ENCODE peak calls at places on chromosomes 12 and 14, in seven cellular contexts. One of them, this sample, is unnamed. For H3K4me1, the result is how much of the 10 kb centered on the place peaks cover.

GRCh38 chr14:39781466-39781865 is 349.2 kb upstream of the FBXO33 start:
- DNase-seq in ovary: no peak
- DNase-seq in uterus: no peak
- DNase-seq in A549: no peak
- DNase-seq in MM.1S: no peak
- DNase-seq in neural progenitor cell: no peak
- DNase-seq in OCI-LY7: no peak
- DNase-seq in this sample: no peak

GRCh38 chr12:10641735-10642500 is 28.5 kb upstream of the MAGOHB start:
- DNase-seq in ovary: no peak
- DNase-seq in uterus: no peak
- DNase-seq in A549: no peak
- DNase-seq in MM.1S: no peak
- DNase-seq in neural progenitor cell: no peak
- DNase-seq in OCI-LY7: no peak
- DNase-seq in this sample: no peak

GRCh38 chr14:95895720-95896119 is 19.1 kb downstream of the TUNAR start:
- DNase-seq in ovary: no peak
- DNase-seq in uterus: no peak
- DNase-seq in A549: peak
- DNase-seq in MM.1S: peak
- DNase-seq in neural progenitor cell: peak
- DNase-seq in OCI-LY7: peak
- DNase-seq in this sample: no peak

GRCh38 chr12:29350080-29350479 is 30.9 kb downstream of the ERGIC2 start:
- DNase-seq in ovary: no peak
- DNase-seq in uterus: no peak
- DNase-seq in A549: peak
- DNase-seq in MM.1S: no peak
- DNase-seq in neural progenitor cell: no peak
- DNase-seq in OCI-LY7: no peak
- DNase-seq in this sample: no peak

GRCh38 chr14:34199585-34199984 is 248.7 kb upstream of the EGLN3 start:
- DNase-seq in ovary: no peak
- DNase-seq in uterus: no peak
- DNase-seq in A549: no peak
- DNase-seq in MM.1S: no peak
- DNase-seq in neural progenitor cell: no peak
- DNase-seq in OCI-LY7: no peak
- DNase-seq in this sample: peak

GRCh38 chr12:115251727-115252126 is 567.8 kb upstream of the TBX3 start:
- DNase-seq in ovary: no peak
- DNase-seq in uterus: no peak
- DNase-seq in A549: no peak
- DNase-seq in MM.1S: no peak
- DNase-seq in neural progenitor cell: no peak
- DNase-seq in OCI-LY7: no peak
- DNase-seq in this sample: no peak

GRCh38 chr14:79598339-79598738 is 613.0 kb downstream of the DIO2 start:
- DNase-seq in ovary: no peak
- DNase-seq in uterus: no peak
- DNase-seq in A549: no peak
- DNase-seq in MM.1S: no peak
- DNase-seq in neural progenitor cell: no peak
- DNase-seq in OCI-LY7: no peak
- DNase-seq in this sample: no peak

GRCh38 chr14:63180017-63180416 is 24.2 kb upstream of the RHOJ start:
- DNase-seq in ovary: no peak
- DNase-seq in uterus: no peak
- DNase-seq in A549: no peak
- DNase-seq in MM.1S: no peak
- DNase-seq in neural progenitor cell: no peak
- DNase-seq in OCI-LY7: no peak
- DNase-seq in this sample: no peak

GRCh38 chr14:101590062-101590461 is 28.8 kb downstream of the DIO3 start:
- DNase-seq in ovary: no peak
- DNase-seq in uterus: no peak
- DNase-seq in A549: no peak
- DNase-seq in MM.1S: no peak
- DNase-seq in neural progenitor cell: no peak
- DNase-seq in OCI-LY7: no peak
- DNase-seq in this sample: no peak

GRCh38 chr12:79895804-79896203 is 39.1 kb downstream of the PPP1R12A start:
- DNase-seq in ovary: no peak
- DNase-seq in uterus: no peak
- DNase-seq in A549: no peak
- DNase-seq in MM.1S: no peak
- DNase-seq in neural progenitor cell: no peak
- DNase-seq in OCI-LY7: no peak
- DNase-seq in this sample: no peak

GRCh38 chr12:68106160-68106559 is 53.4 kb downstream of the IFNG start:
- DNase-seq in ovary: no peak
- DNase-seq in uterus: no peak
- DNase-seq in A549: no peak
- DNase-seq in MM.1S: no peak
- DNase-seq in neural progenitor cell: no peak
- DNase-seq in OCI-LY7: no peak
- DNase-seq in this sample: peak

GRCh38 chr12:123571343-123571813 is 13.0 kb upstream of the TMED2 start:
- DNase-seq in ovary: peak
- DNase-seq in uterus: peak
- DNase-seq in A549: peak
- DNase-seq in MM.1S: no peak
- DNase-seq in neural progenitor cell: peak
- DNase-seq in OCI-LY7: no peak
- DNase-seq in this sample: peak

GRCh38 chr12:93185369-93185741 is 192.4 kb upstream of the NUDT4 start:
- DNase-seq in ovary: no peak
- DNase-seq in uterus: no peak
- DNase-seq in A549: no peak
- DNase-seq in MM.1S: no peak
- DNase-seq in neural progenitor cell: no peak
- DNase-seq in OCI-LY7: no peak
- DNase-seq in this sample: no peak
- H3K27ac ChIP-seq in ovary: no peak
- H3K27ac ChIP-seq in uterus: no peak
- H3K27ac ChIP-seq in A549: no peak
- H3K27ac ChIP-seq in MM.1S: no peak
- H3K27ac ChIP-seq in neural progenitor cell: no peak
- H3K27ac ChIP-seq in OCI-LY7: no peak
- H3K27ac ChIP-seq in this sample: no peak

DNA sequence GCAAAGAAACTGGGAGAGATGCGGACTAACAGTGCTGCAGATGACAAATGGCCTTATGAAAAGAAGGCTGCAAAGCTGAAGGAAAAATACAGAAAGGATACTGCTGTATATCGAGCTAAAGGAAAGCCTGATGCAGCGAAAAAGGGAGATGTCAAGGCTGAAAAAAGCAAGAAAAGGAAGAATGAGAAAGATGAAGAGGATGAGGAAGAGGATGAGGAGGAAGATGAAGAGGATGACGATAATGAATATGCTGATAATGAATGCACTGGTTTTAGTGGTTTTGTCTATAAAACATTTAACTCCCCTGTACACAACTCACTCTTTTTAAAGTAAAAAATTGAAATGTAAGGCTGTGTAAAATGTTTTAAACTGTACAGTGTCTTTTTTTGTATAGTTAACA is 13.2 kb upstream of the ARID4A start:
- DNase-seq in ovary: no peak
- DNase-seq in uterus: no peak
- DNase-seq in A549: no peak
- DNase-seq in MM.1S: no peak
- DNase-seq in neural progenitor cell: no peak
- DNase-seq in OCI-LY7: no peak
- DNase-seq in this sample: no peak
- H3K4me1 ChIP-seq in ovary: under half
- H3K4me1 ChIP-seq in uterus: under half
- H3K4me1 ChIP-seq in A549: under half
- H3K4me1 ChIP-seq in MM.1S: under half
- H3K4me1 ChIP-seq in neural progenitor cell: under half
- H3K4me1 ChIP-seq in OCI-LY7: under half
- H3K4me1 ChIP-seq in this sample: under half

GRCh38 chr14:102900631-102901571 is 21.6 kb upstream of the AMN start:
- DNase-seq in ovary: no peak
- DNase-seq in uterus: no peak
- DNase-seq in A549: no peak
- DNase-seq in MM.1S: peak
- DNase-seq in neural progenitor cell: no peak
- DNase-seq in OCI-LY7: peak
- DNase-seq in this sample: no peak

GRCh38 chr14:102899516-102899900 is 23.0 kb upstream of the AMN start:
- DNase-seq in ovary: no peak
- DNase-seq in uterus: no peak
- DNase-seq in A549: no peak
- DNase-seq in MM.1S: no peak
- DNase-seq in neural progenitor cell: no peak
- DNase-seq in OCI-LY7: no peak
- DNase-seq in this sample: no peak

GRCh38 chr14:102898776-102899515 is 23.5 kb upstream of the AMN start:
- DNase-seq in ovary: no peak
- DNase-seq in uterus: no peak
- DNase-seq in A549: no peak
- DNase-seq in MM.1S: no peak
- DNase-seq in neural progenitor cell: no peak
- DNase-seq in OCI-LY7: no peak
- DNase-seq in this sample: no peak

GRCh38 chr14:102898298-102898697 is 24.2 kb upstream of the AMN start:
- DNase-seq in ovary: no peak
- DNase-seq in uterus: no peak
- DNase-seq in A549: no peak
- DNase-seq in MM.1S: no peak
- DNase-seq in neural progenitor cell: no peak
- DNase-seq in OCI-LY7: no peak
- DNase-seq in this sample: no peak

DNA sequence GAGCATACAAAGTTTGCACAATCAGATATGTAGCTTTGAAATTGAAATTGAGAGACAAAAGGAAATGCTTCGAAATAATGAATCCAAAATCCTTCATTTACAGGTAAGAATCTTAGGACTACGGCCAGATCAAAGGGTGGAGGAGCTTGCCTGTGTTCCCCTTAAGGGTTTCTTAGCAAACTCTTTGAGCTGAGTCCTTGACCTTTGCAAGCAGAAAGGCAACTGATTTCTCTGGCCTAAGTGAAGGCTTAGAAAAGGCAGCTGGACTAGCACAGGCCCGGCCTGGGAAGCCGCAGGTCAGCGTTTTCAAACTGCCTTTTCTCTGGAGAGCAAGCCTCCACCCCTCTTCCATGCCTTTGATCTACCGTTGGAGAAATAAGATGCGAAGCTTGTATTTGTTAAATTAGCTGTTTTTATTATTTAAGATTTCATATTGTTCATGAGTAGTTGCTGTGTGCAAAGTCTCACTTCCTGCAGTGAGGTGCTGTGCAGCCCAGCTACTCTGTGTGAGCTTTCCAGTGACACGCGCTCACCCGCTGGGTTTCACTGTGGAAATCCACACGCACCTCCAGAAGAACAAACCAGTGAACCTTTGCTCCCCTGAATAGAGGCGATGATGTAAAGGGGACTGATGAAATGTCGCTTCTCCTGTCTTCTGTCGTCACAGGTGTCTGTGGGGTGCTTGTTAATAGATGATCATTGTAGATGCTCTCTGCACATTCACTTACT is 25.0 kb upstream of the AMN start:
- DNase-seq in ovary: no peak
- DNase-seq in uterus: no peak
- DNase-seq in A549: no peak
- DNase-seq in MM.1S: no peak
- DNase-seq in neural progenitor cell: no peak
- DNase-seq in OCI-LY7: no peak
- DNase-seq in this sample: no peak
- H3K27ac ChIP-seq in ovary: no peak
- H3K27ac ChIP-seq in uterus: no peak
- H3K27ac ChIP-seq in A549: no peak
- H3K27ac ChIP-seq in MM.1S: no peak
- H3K27ac ChIP-seq in neural progenitor cell: no peak
- H3K27ac ChIP-seq in OCI-LY7: no peak
- H3K27ac ChIP-seq in this sample: no peak

GRCh38 chr12:113241191-113242017 is 20.1 kb downstream of the TPCN1 start:
- DNase-seq in ovary: no peak
- DNase-seq in uterus: peak
- DNase-seq in A549: peak
- DNase-seq in MM.1S: peak
- DNase-seq in neural progenitor cell: no peak
- DNase-seq in OCI-LY7: no peak
- DNase-seq in this sample: peak
- H3K4me1 ChIP-seq in ovary: under half
- H3K4me1 ChIP-seq in uterus: under half
- H3K4me1 ChIP-seq in A549: under half
- H3K4me1 ChIP-seq in MM.1S: under half
- H3K4me1 ChIP-seq in neural progenitor cell: under half
- H3K4me1 ChIP-seq in OCI-LY7: under half
- H3K4me1 ChIP-seq in this sample: half or more

GRCh38 chr12:53233671-53234091 is 1.7 kb upstream of the RARG start:
- DNase-seq in ovary: no peak
- DNase-seq in uterus: no peak
- DNase-seq in A549: no peak
- DNase-seq in MM.1S: no peak
- DNase-seq in neural progenitor cell: no peak
- DNase-seq in OCI-LY7: no peak
- DNase-seq in this sample: no peak

GRCh38 chr12:53235164-53235563 is 3.2 kb upstream of the RARG start:
- DNase-seq in ovary: no peak
- DNase-seq in uterus: no peak
- DNase-seq in A549: no peak
- DNase-seq in MM.1S: no peak
- DNase-seq in neural progenitor cell: no peak
- DNase-seq in OCI-LY7: no peak
- DNase-seq in this sample: no peak

GRCh38 chr12:53235742-53236442 is 3.9 kb upstream of the RARG start:
- DNase-seq in ovary: no peak
- DNase-seq in uterus: no peak
- DNase-seq in A549: no peak
- DNase-seq in MM.1S: no peak
- DNase-seq in neural progenitor cell: no peak
- DNase-seq in OCI-LY7: no peak
- DNase-seq in this sample: no peak

GRCh38 chr12:53232641-53233538 is 881 bp upstream of the RARG start:
- DNase-seq in ovary: peak
- DNase-seq in uterus: no peak
- DNase-seq in A549: peak
- DNase-seq in MM.1S: peak
- DNase-seq in neural progenitor cell: peak
- DNase-seq in OCI-LY7: no peak
- DNase-seq in this sample: no peak

GRCh38 chr12:53234236-53234635 is 2.2 kb upstream of the RARG start:
- DNase-seq in ovary: no peak
- DNase-seq in uterus: no peak
- DNase-seq in A549: no peak
- DNase-seq in MM.1S: no peak
- DNase-seq in neural progenitor cell: peak
- DNase-seq in OCI-LY7: no peak
- DNase-seq in this sample: no peak
- H3K27ac ChIP-seq in ovary: no peak
- H3K27ac ChIP-seq in uterus: peak
- H3K27ac ChIP-seq in A549: no peak
- H3K27ac ChIP-seq in MM.1S: no peak
- H3K27ac ChIP-seq in neural progenitor cell: no peak
- H3K27ac ChIP-seq in OCI-LY7: no peak
- H3K27ac ChIP-seq in this sample: no peak

DNA sequence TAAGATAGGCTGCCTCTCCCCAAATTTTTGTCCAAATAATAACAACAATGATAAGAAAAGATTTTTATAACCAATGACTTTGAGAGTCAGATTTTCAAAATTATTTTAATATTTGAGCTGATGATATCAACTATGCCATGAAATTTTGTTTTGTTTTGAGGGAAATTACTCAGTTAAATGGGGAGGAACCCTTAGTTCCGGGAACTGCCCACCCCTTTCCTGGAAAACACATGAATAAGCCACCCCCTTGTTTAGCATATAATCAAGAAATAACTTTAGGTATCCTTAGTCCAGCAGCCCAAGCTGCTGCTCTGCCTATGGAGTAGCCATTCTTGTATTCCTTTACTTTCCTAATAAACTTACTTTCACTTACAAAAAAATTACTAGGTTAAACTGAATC is 61.4 kb downstream of the HMGA2 start:
- DNase-seq in ovary: peak
- DNase-seq in uterus: no peak
- DNase-seq in A549: no peak
- DNase-seq in MM.1S: no peak
- DNase-seq in neural progenitor cell: no peak
- DNase-seq in OCI-LY7: no peak
- DNase-seq in this sample: no peak
- H3K4me1 ChIP-seq in ovary: under half
- H3K4me1 ChIP-seq in uterus: under half
- H3K4me1 ChIP-seq in A549: under half
- H3K4me1 ChIP-seq in MM.1S: under half
- H3K4me1 ChIP-seq in neural progenitor cell: under half
- H3K4me1 ChIP-seq in OCI-LY7: under half
- H3K4me1 ChIP-seq in this sample: under half